ENCODE peak calls at places on chromosome 22, in five cellular contexts. One of them, this sample, is unnamed.

GRCh38 chr22:29695129-29695926 is 24.5 kb upstream of the CABP7 start:
- DNase-seq in HepG2: no peak
- DNase-seq in sigmoid colon: no peak
- DNase-seq in A549: no peak
- DNase-seq in spleen: no peak
- DNase-seq in this sample: no peak

GRCh38 chr22:20725987-20726558 is 47.8 kb upstream of the SERPIND1 start:
- DNase-seq in HepG2: no peak
- DNase-seq in sigmoid colon: no peak
- DNase-seq in A549: no peak
- DNase-seq in spleen: peak; percentile 41
- DNase-seq in this sample: no peak

GRCh38 chr22:39529487-39529851 is 3.1 kb downstream of the RPS19BP1 start:
- DNase-seq in HepG2: no peak
- DNase-seq in sigmoid colon: no peak
- DNase-seq in A549: no peak
- DNase-seq in spleen: peak; percentile 86
- DNase-seq in this sample: no peak

GRCh38 chr22:22235564-22235963 is 9.0 kb upstream of the VPREB1 start:
- DNase-seq in HepG2: no peak
- DNase-seq in sigmoid colon: no peak
- DNase-seq in A549: no peak
- DNase-seq in spleen: no peak
- DNase-seq in this sample: no peak

GRCh38 chr22:44159811-44160210 is 20.9 kb upstream of the PARVG start:
- DNase-seq in HepG2: no peak
- DNase-seq in sigmoid colon: no peak
- DNase-seq in A549: no peak
- DNase-seq in spleen: no peak
- DNase-seq in this sample: no peak

GRCh38 chr22:20920881-20921203 is 3.6 kb downstream of the CRKL start:
- DNase-seq in HepG2: no peak
- DNase-seq in sigmoid colon: no peak
- DNase-seq in A549: no peak
- DNase-seq in spleen: no peak
- DNase-seq in this sample: no peak

GRCh38 chr22:29200901-29201300 is 4.8 kb upstream of the EMID1 start:
- DNase-seq in HepG2: no peak
- DNase-seq in sigmoid colon: no peak
- DNase-seq in A549: no peak
- DNase-seq in spleen: no peak
- DNase-seq in this sample: no peak

GRCh38 chr22:27987557-27987956 is 68.5 kb upstream of the PITPNB start:
- DNase-seq in HepG2: no peak
- DNase-seq in sigmoid colon: peak; percentile 42
- DNase-seq in A549: no peak
- DNase-seq in spleen: no peak
- DNase-seq in this sample: no peak

GRCh38 chr22:27120036-27120435 is 462.6 kb downstream of the MIAT start:
- DNase-seq in HepG2: no peak
- DNase-seq in sigmoid colon: no peak
- DNase-seq in A549: no peak
- DNase-seq in spleen: no peak
- DNase-seq in this sample: no peak

GRCh38 chr22:24200616-24201212 is 19.4 kb downstream of the SUSD2 start:
- DNase-seq in HepG2: peak; percentile 86
- DNase-seq in sigmoid colon: no peak
- DNase-seq in A549: peak; percentile 60
- DNase-seq in spleen: no peak
- DNase-seq in this sample: no peak

GRCh38 chr22:23285734-23286133 is 105.4 kb downstream of the BCR start:
- DNase-seq in HepG2: no peak
- DNase-seq in sigmoid colon: no peak
- DNase-seq in A549: no peak
- DNase-seq in spleen: no peak
- DNase-seq in this sample: no peak

GRCh38 chr22:25764270-25765015 is 22.5 kb downstream of the MYO18B start:
- DNase-seq in HepG2: no peak
- DNase-seq in sigmoid colon: no peak
- DNase-seq in A549: no peak
- DNase-seq in spleen: peak; percentile 59
- DNase-seq in this sample: no peak

GRCh38 chr22:21042978-21043855 is 2.5 kb upstream of the LRRC74B start:
- DNase-seq in HepG2: no peak
- DNase-seq in sigmoid colon: no peak
- DNase-seq in A549: no peak
- DNase-seq in spleen: peak; percentile 22
- DNase-seq in this sample: no peak

GRCh38 chr22:42340695-42341383 is 70.4 kb upstream of the TCF20 start:
- DNase-seq in HepG2: no peak
- DNase-seq in sigmoid colon: peak; percentile 81
- DNase-seq in A549: no peak
- DNase-seq in spleen: no peak
- DNase-seq in this sample: no peak

GRCh38 chr22:19687561-19688300 is 26.6 kb upstream of the SEPTIN5 start:
- DNase-seq in HepG2: no peak
- DNase-seq in sigmoid colon: no peak
- DNase-seq in A549: no peak
- DNase-seq in spleen: peak; percentile 90
- DNase-seq in this sample: no peak

GRCh38 chr22:49963647-49964026 is 3.1 kb downstream of the PIM3 start:
- DNase-seq in HepG2: no peak
- DNase-seq in sigmoid colon: peak; percentile 64
- DNase-seq in A549: no peak
- DNase-seq in spleen: no peak
- DNase-seq in this sample: no peak

GRCh38 chr22:49962751-49963646 is 2.4 kb downstream of the PIM3 start:
- DNase-seq in HepG2: no peak
- DNase-seq in sigmoid colon: peak; percentile 80
- DNase-seq in A549: no peak
- DNase-seq in spleen: peak; percentile 87
- DNase-seq in this sample: no peak

GRCh38 chr22:49961601-49962011 is 1.0 kb downstream of the PIM3 start:
- DNase-seq in HepG2: no peak
- DNase-seq in sigmoid colon: no peak
- DNase-seq in A549: no peak
- DNase-seq in spleen: no peak
- DNase-seq in this sample: no peak

GRCh38 chr22:49960967-49961600 is 512 bp downstream of the PIM3 start:
- DNase-seq in HepG2: no peak
- DNase-seq in sigmoid colon: peak; percentile 76
- DNase-seq in A549: no peak
- DNase-seq in spleen: peak; percentile 93
- DNase-seq in this sample: no peak

DNA sequence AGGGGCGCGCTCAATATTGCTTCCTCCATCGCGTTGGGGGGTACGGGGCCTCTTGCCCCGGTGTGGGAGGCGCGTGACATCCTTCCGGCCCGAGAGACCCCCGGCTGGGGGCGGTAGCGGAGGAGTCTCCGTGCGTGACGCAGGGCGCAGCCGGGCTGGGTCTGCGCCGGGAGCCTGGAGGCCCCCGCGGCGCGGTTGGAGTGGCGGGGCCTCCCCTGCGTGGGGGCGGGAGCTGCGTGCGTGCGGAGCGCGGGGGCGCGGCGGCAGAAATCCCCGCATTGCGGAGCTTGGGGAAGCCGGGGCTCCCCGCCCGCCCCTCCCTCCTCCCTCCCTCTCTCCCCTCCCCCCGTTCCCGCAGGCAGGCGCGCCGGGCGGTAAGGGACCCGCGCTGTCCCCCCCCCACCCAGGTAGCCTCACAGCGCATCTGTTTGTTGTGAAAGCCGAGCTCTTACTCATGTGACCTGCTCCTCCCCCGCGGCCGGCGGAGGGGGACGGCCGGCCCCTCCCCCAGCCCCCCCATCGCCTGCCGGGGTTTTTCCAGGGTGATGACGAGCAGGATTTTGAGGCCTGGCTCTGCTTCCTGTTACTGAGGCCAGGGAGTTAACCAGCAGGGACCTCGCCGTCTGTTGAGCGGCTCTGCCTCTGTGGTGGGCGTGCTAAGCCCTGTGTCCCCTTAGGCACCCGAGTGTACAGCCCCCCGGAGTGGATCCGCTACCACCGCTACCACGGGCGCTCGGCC is 1.6 kb downstream of the PIM3 start:
- DNase-seq in HepG2: peak; percentile 87
- DNase-seq in sigmoid colon: peak; percentile 97
- DNase-seq in A549: peak; percentile 46
- DNase-seq in spleen: peak; percentile 92
- DNase-seq in this sample: peak; percentile 86
- TF ChIP-seq POLR2A in HepG2: no peak
- TF ChIP-seq POLR2A in sigmoid colon: peak; percentile 41
- TF ChIP-seq POLR2A in A549: no peak
- TF ChIP-seq POLR2A in spleen: no peak
- TF ChIP-seq POLR2A in this sample: peak; percentile 19

DNA sequence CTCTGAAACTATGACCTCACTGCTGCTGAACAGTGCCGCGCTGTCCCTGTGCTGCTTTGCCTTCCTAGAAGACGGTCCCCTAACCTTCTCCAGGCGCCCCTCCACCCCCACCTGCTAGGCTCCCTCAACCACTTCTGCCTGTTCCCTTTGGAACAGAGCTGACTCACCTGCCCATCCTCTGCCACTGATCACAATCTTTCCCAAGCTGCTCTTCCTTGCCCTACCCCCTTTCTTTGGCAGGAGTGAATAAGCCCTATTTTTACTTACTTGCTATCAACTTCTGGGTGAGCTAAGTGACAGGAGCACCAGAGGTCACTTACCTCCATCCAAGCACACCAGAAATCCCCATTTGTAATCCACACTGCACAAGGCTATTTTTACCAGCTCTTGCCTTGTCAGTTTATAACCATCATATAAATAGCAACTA is 116.0 kb upstream of the BID start:
- DNase-seq in HepG2: no peak
- DNase-seq in sigmoid colon: no peak
- DNase-seq in A549: no peak
- DNase-seq in spleen: no peak
- DNase-seq in this sample: no peak
- TF ChIP-seq POLR2A in HepG2: no peak
- TF ChIP-seq POLR2A in sigmoid colon: no peak
- TF ChIP-seq POLR2A in A549: no peak
- TF ChIP-seq POLR2A in spleen: no peak
- TF ChIP-seq POLR2A in this sample: no peak

GRCh38 chr22:35560366-35560765 is 19.7 kb downstream of the RASD2 start:
- DNase-seq in HepG2: no peak
- DNase-seq in sigmoid colon: no peak
- DNase-seq in A549: no peak
- DNase-seq in spleen: no peak
- DNase-seq in this sample: no peak

GRCh38 chr22:35558031-35558430 is 17.4 kb downstream of the RASD2 start:
- DNase-seq in HepG2: no peak
- DNase-seq in sigmoid colon: no peak
- DNase-seq in A549: no peak
- DNase-seq in spleen: no peak
- DNase-seq in this sample: no peak

GRCh38 chr22:35558719-35559118 is 18.1 kb downstream of the RASD2 start:
- DNase-seq in HepG2: no peak
- DNase-seq in sigmoid colon: no peak
- DNase-seq in A549: no peak
- DNase-seq in spleen: no peak
- DNase-seq in this sample: no peak

GRCh38 chr22:35560824-35561223 is 20.2 kb downstream of the RASD2 start:
- DNase-seq in HepG2: no peak
- DNase-seq in sigmoid colon: no peak
- DNase-seq in A549: no peak
- DNase-seq in spleen: no peak
- DNase-seq in this sample: no peak

GRCh38 chr22:35559354-35560005 is 18.8 kb downstream of the RASD2 start:
- DNase-seq in HepG2: no peak
- DNase-seq in sigmoid colon: no peak
- DNase-seq in A549: no peak
- DNase-seq in spleen: no peak
- DNase-seq in this sample: no peak
- TF ChIP-seq POLR2A in HepG2: no peak
- TF ChIP-seq POLR2A in sigmoid colon: no peak
- TF ChIP-seq POLR2A in A549: no peak
- TF ChIP-seq POLR2A in spleen: no peak
- TF ChIP-seq POLR2A in this sample: no peak

GRCh38 chr22:37610480-37611148 is 2.0 kb downstream of the GGA1 start:
- DNase-seq in HepG2: no peak
- DNase-seq in sigmoid colon: no peak
- DNase-seq in A549: no peak
- DNase-seq in spleen: peak; percentile 79
- DNase-seq in this sample: no peak

GRCh38 chr22:37607010-37607911 is 1.4 kb upstream of the GGA1 start:
- DNase-seq in HepG2: peak; percentile 77
- DNase-seq in sigmoid colon: peak; percentile 90
- DNase-seq in A549: peak; percentile 81
- DNase-seq in spleen: peak; percentile 98
- DNase-seq in this sample: peak; percentile 67

GRCh38 chr22:37609240-37610152 is 862 bp downstream of the GGA1 start:
- DNase-seq in HepG2: no peak
- DNase-seq in sigmoid colon: no peak
- DNase-seq in A549: peak; percentile 36
- DNase-seq in spleen: no peak
- DNase-seq in this sample: no peak

GRCh38 chr22:37607912-37608476 is 640 bp upstream of the GGA1 start:
- DNase-seq in HepG2: no peak
- DNase-seq in sigmoid colon: no peak
- DNase-seq in A549: no peak
- DNase-seq in spleen: no peak
- DNase-seq in this sample: no peak

GRCh38 chr22:37608477-37609239 is at the start of gene GGA1:
- DNase-seq in HepG2: peak; percentile 94
- DNase-seq in sigmoid colon: peak; percentile 98
- DNase-seq in A549: peak; percentile 91
- DNase-seq in spleen: peak; percentile 99
- DNase-seq in this sample: peak; percentile 82
- TF ChIP-seq POLR2A in HepG2: peak; percentile 61
- TF ChIP-seq POLR2A in sigmoid colon: peak; percentile 44
- TF ChIP-seq POLR2A in A549: peak; percentile 8
- TF ChIP-seq POLR2A in spleen: no peak
- TF ChIP-seq POLR2A in this sample: no peak

DNA sequence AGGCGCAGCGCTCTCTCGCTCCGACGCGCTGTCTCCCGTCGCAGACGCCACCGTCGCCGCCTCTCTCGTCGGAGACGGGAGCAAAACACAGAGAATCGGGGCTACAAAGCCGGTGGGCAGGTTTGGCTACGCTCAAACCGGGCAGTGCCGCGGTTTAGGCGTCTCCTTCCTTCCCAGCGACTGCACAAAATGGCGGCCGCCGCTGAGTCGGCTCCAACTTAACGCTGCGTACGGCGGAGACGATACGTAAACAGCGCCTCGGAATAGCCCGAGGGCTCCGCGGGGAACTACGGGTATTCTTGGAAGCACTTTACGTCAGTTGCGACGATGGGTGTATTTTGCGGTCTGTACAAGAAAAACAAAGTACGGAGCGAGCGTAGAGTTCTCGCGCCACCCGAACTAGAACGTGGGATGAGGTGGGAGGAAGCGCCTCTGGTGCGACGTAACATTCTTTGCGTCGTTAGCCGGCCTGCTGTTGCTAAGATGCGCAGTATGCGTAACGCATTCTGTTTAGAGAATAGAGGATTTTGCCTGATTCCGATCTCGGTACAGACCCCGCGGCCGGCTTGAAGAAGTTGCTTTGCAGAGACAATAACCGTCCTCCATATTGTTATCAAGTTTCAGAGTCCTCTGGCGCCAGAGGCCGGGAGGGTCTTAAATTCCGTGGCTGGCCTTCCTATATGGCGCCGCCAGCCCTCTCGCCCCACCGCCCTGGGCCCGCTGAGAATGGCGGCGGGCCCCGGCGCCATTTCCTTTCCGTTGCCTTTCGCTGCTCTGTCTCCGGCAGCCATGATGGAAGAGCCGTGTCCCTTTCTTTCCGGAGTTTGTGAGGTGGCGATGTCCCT is at the start of gene DDX17:
- DNase-seq in HepG2: peak; percentile 94
- DNase-seq in sigmoid colon: peak; percentile 98
- DNase-seq in A549: peak; percentile 85
- DNase-seq in spleen: peak; percentile 97
- DNase-seq in this sample: peak; percentile 76
- TF ChIP-seq POLR2A in HepG2: peak; percentile 82
- TF ChIP-seq POLR2A in sigmoid colon: peak; percentile 41
- TF ChIP-seq POLR2A in A549: peak; percentile 60
- TF ChIP-seq POLR2A in spleen: no peak
- TF ChIP-seq POLR2A in this sample: peak; percentile 60